ENCODE peak calls at places on chromosomes 16 and 17, in four cellular contexts. G, N, A and V are unnamed samples.

GRCh38 chr17:61522088-61522487 is 68.9 kb downstream of the NACA2 start:
- DNase-seq in G (no peak), N (no peak), A (no peak), V (no peak)

GRCh38 chr17:64662774-64663367 is 764 bp upstream of the SMURF2 start:
- DNase-seq in G (peak), N (no peak), A (no peak), V (no peak)

GRCh38 chr17:56867948-56868376 is 34.0 kb downstream of the DGKE start:
- DNase-seq in G (peak), N (no peak), A (no peak), V (peak)

GRCh38 chr16:49048557-49048956 is 233.1 kb downstream of the CBLN1 start:
- DNase-seq in G (peak), N (no peak), A (no peak), V (no peak)

GRCh38 chr16:11615756-11616447 is 29.2 kb upstream of the LITAF start:
- DNase-seq in G (no peak), N (no peak), A (no peak), V (no peak)

GRCh38 chr16:12484987-12485386 is 318.7 kb downstream of the CPPED1 start:
- DNase-seq in G (no peak), N (no peak), A (no peak), V (no peak)

GRCh38 chr16:22373662-22374310 is 633 bp downstream of the CDR2 start:
- DNase-seq in G (no peak), N (peak), A (peak), V (no peak)

GRCh38 chr17:51572115-51572514 is 311.8 kb downstream of the UTP18 start:
- DNase-seq in G (no peak), N (no peak), A (no peak), V (no peak)

GRCh38 chr17:16417896-16418683 is 2.7 kb downstream of the TRPV2 start:
- DNase-seq in G (no peak), N (no peak), A (peak), V (no peak)

GRCh38 chr16:67936124-67936875 is at the start of gene PSMB10:
- DNase-seq in G (peak), N (peak), A (peak), V (no peak)

GRCh38 chr16:63530208-63530607 is 1494.0 kb upstream of the CDH8 start:
- DNase-seq in G (no peak), N (no peak), A (no peak), V (no peak)

GRCh38 chr17:40580140-40580539 is 14.9 kb upstream of the CCR7 start:
- DNase-seq in G (no peak), N (no peak), A (no peak), V (no peak)

GRCh38 chr17:35099929-35100328 is 19.7 kb downstream of the RAD51D start:
- DNase-seq in G (no peak), N (no peak), A (no peak), V (no peak)

GRCh38 chr16:86211800-86212199 is 298.5 kb upstream of the FOXF1 start:
- DNase-seq in G (no peak), N (no peak), A (no peak), V (no peak)

GRCh38 chr16:87384162-87384999 is 805 bp upstream of the FBXO31 start:
- DNase-seq in G (no peak), N (no peak), A (peak), V (no peak)

GRCh38 chr17:50918933-50919296 is 52.8 kb upstream of the TOB1 start:
- DNase-seq in G (peak), N (no peak), A (no peak), V (no peak)

GRCh38 chr17:69090365-69090764 is 29.6 kb upstream of the ABCA9 start:
- DNase-seq in G (peak), N (no peak), A (no peak), V (no peak)

GRCh38 chr17:73760186-73760758 is 116.0 kb upstream of the SDK2 start:
- DNase-seq in G (no peak), N (no peak), A (no peak), V (no peak)

GRCh38 chr16:12020007-12020406 is 43.5 kb downstream of the SNX29 start:
- DNase-seq in G (no peak), N (no peak), A (peak), V (no peak)

GRCh38 chr16:12340151-12340733 is 363.7 kb downstream of the SNX29 start:
- DNase-seq in G (peak), N (no peak), A (no peak), V (no peak)

GRCh38 chr17:10337136-10337535 is 35.7 kb downstream of the MYH13 start:
- DNase-seq in G (no peak), N (no peak), A (no peak), V (no peak)

GRCh38 chr17:55845385-55845784 is 94.5 kb downstream of the PCTP start:
- DNase-seq in G (no peak), N (peak), A (peak), V (peak)

GRCh38 chr16:3349175-3349574 is 6.5 kb upstream of the OR2C1 start:
- DNase-seq in G (no peak), N (no peak), A (no peak), V (no peak)

GRCh38 chr17:47999612-48000011 is 28.7 kb downstream of the CDK5RAP3 start:
- DNase-seq in G (peak), N (no peak), A (no peak), V (no peak)

GRCh38 chr17:80959330-80960036 is 32.2 kb upstream of the CHMP6 start:
- DNase-seq in G (no peak), N (peak), A (peak), V (peak)

GRCh38 chr17:18217412-18218015 is 7.9 kb upstream of the LLGL1 start:
- DNase-seq in G (peak), N (peak), A (peak), V (no peak)

GRCh38 chr16:66402166-66402565 is 24.9 kb upstream of the BEAN1 start:
- DNase-seq in G (no peak), N (no peak), A (no peak), V (no peak)

GRCh38 chr17:2776589-2777241 is 19.5 kb upstream of the RAP1GAP2 start:
- DNase-seq in G (no peak), N (no peak), A (no peak), V (no peak)

GRCh38 chr16:50166511-50167500 is 13.7 kb downstream of the TENT4B start:
- DNase-seq in G (peak), N (no peak), A (no peak), V (no peak)

GRCh38 chr17:6677158-6677831 is 25.7 kb downstream of the C17orf100 start:
- DNase-seq in G (no peak), N (no peak), A (no peak), V (no peak)

GRCh38 chr16:68079616-68080344 is 5.4 kb upstream of the NFATC3 start:
- DNase-seq in G (no peak), N (peak), A (peak), V (no peak)

GRCh38 chr17:66777689-66778225 is 57.2 kb upstream of the CACNG5 start:
- DNase-seq in G (no peak), N (no peak), A (no peak), V (peak)

GRCh38 chr17:6599364-6599763 is 41.1 kb downstream of the KIAA0753 start:
- DNase-seq in G (no peak), N (no peak), A (no peak), V (no peak)

GRCh38 chr17:48992433-48992832 is 4.8 kb upstream of the IGF2BP1 start:
- DNase-seq in G (no peak), N (no peak), A (no peak), V (no peak)

GRCh38 chr17:55496094-55496881 is 15.0 kb downstream of the SMIM36 start:
- DNase-seq in G (peak), N (no peak), A (no peak), V (no peak)

GRCh38 chr16:678858-679807 is 1.1 kb upstream of the STUB1 start:
- DNase-seq in G (no peak), N (peak), A (peak), V (no peak)

GRCh38 chr17:47199627-47200324 is 9.4 kb upstream of the MYL4 start:
- DNase-seq in G (no peak), N (no peak), A (no peak), V (no peak)

GRCh38 chr16:65728172-65728571 is 606.3 kb upstream of the CDH11 start:
- DNase-seq in G (no peak), N (no peak), A (no peak), V (no peak)

GRCh38 chr16:71564377-71564967 is 12.4 kb downstream of the TAT start:
- DNase-seq in G (no peak), N (no peak), A (no peak), V (no peak)

GRCh38 chr17:37432671-37433070 is 26.0 kb downstream of the TADA2A start:
- DNase-seq in G (no peak), N (no peak), A (no peak), V (no peak)

GRCh38 chr17:37440424-37440823 is 33.7 kb downstream of the TADA2A start:
- DNase-seq in G (no peak), N (no peak), A (no peak), V (no peak)

DNA sequence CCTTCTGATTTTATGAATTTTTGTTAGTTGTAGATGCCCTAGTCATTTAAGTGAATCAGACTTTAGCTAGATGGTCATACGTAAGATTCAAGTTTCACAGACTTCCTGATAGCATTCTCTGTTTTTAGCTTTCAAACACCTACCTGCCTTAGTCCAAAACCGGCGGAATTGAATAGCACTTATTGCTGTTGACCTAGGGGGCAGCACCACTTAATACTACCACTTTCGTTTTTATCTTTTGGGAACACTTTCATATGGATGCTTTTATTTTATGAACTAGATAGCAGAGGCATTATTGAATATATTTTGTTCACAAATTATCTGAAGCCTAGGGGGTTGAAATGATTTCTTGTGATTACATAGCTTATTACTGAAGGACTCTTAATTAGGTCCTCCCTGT is 31.5 kb downstream of the TADA2A start:
- DNase-seq in G (peak), N (no peak), A (no peak), V (no peak)
- TF ChIP-seq CTCF in G (peak), N (no peak), A (no peak), V (peak)

GRCh38 chr17:28298449-28298848 is 20.6 kb upstream of the TMEM97 start:
- DNase-seq in G (no peak), N (no peak), A (no peak), V (no peak)
- H3K4me3 ChIP-seq in G (no peak), N (no peak), A (no peak), V (no peak)

GRCh38 chr16:57859331-57859730 is 57.0 kb upstream of the KIFC3 start:
- DNase-seq in G (peak), N (no peak), A (peak), V (no peak)
- TF ChIP-seq CTCF in G (peak), N (no peak), A (no peak), V (peak)

GRCh38 chr16:90020260-90020837 is 1.1 kb upstream of the DBNDD1 start:
- DNase-seq in G (no peak), N (no peak), A (no peak), V (no peak)
- H3K4me3 ChIP-seq in G (no peak), N (no peak), A (no peak), V (peak)

GRCh38 chr16:7272567-7273158 is 60.0 kb upstream of the RBFOX1 start:
- DNase-seq in G (no peak), N (no peak), A (no peak), V (no peak)

GRCh38 chr16:7270823-7271222 is 61.8 kb upstream of the RBFOX1 start:
- DNase-seq in G (peak), N (no peak), A (no peak), V (no peak)

GRCh38 chr16:7270006-7270405 is 62.6 kb upstream of the RBFOX1 start:
- DNase-seq in G (no peak), N (no peak), A (no peak), V (no peak)

GRCh38 chr16:7268182-7268581 is 64.5 kb upstream of the RBFOX1 start:
- DNase-seq in G (peak), N (no peak), A (no peak), V (no peak)
- TF ChIP-seq CTCF in G (peak), N (no peak), A (peak), V (peak)